ENCODE peak calls at places on chromosomes 2 and 18, in eight cellular contexts. I is K562, P is transverse colon, S is HCT116, B is breast epithelium, M is sigmoid colon, A is stomach, V is prostate gland. W is an unnamed sample.
A peak's percentile ranks its signal among the peaks of the same experiment; 100 is the strongest.

GRCh38 chr2:164920430-164920829 is 34.9 kb downstream of the SLC38A11 start:
- DNase-seq in I (no peak), P (no peak), S (no peak), B (no peak), M (no peak), A (no peak), V (no peak), W (no peak)

GRCh38 chr2:43458002-43458628 is 137.7 kb downstream of the THADA start:
- DNase-seq in I (no peak), P (no peak), S (no peak), B (no peak), M (no peak), A (no peak), V (no peak), W (no peak)

GRCh38 chr2:9910699-9911098 is 40.8 kb upstream of the GRHL1 start:
- DNase-seq in I (no peak), P (no peak), S (no peak), B (no peak), M (no peak), A (no peak), V (no peak), W (no peak)

GRCh38 chr18:23400918-23401317 is 52.2 kb upstream of the RIOK3 start:
- DNase-seq in I (no peak), P (no peak), S (no peak), B (no peak), M (no peak), A (no peak), V (no peak), W (no peak)

GRCh38 chr2:45944075-45944474 is 292.6 kb downstream of the PRKCE start:
- DNase-seq in I (no peak), P (no peak), S (peak; percentile 80), B (no peak), M (no peak), A (no peak), V (no peak), W (no peak)

GRCh38 chr2:38218583-38218982 is 142.6 kb upstream of the CYP1B1 start:
- DNase-seq in I (no peak), P (no peak), S (no peak), B (no peak), M (peak; percentile 88), A (no peak), V (no peak), W (no peak)

GRCh38 chr2:76953733-76954347 is 568.3 kb downstream of the LRRTM4 start:
- DNase-seq in I (peak; percentile 5), P (peak; percentile 10), S (no peak), B (no peak), M (no peak), A (no peak), V (peak; percentile 35), W (no peak)

GRCh38 chr18:6543330-6543908 is 128.7 kb upstream of the L3MBTL4 start:
- DNase-seq in I (peak; percentile 19), P (no peak), S (no peak), B (no peak), M (no peak), A (no peak), V (no peak), W (no peak)

GRCh38 chr2:113178891-113179290 is 5.1 kb downstream of the PSD4 start:
- DNase-seq in I (no peak), P (no peak), S (no peak), B (no peak), M (no peak), A (no peak), V (no peak), W (no peak)

GRCh38 chr2:162490052-162490717 is 146.3 kb downstream of the GCA start:
- DNase-seq in I (no peak), P (no peak), S (no peak), B (no peak), M (no peak), A (no peak), V (no peak), W (no peak)

DNA sequence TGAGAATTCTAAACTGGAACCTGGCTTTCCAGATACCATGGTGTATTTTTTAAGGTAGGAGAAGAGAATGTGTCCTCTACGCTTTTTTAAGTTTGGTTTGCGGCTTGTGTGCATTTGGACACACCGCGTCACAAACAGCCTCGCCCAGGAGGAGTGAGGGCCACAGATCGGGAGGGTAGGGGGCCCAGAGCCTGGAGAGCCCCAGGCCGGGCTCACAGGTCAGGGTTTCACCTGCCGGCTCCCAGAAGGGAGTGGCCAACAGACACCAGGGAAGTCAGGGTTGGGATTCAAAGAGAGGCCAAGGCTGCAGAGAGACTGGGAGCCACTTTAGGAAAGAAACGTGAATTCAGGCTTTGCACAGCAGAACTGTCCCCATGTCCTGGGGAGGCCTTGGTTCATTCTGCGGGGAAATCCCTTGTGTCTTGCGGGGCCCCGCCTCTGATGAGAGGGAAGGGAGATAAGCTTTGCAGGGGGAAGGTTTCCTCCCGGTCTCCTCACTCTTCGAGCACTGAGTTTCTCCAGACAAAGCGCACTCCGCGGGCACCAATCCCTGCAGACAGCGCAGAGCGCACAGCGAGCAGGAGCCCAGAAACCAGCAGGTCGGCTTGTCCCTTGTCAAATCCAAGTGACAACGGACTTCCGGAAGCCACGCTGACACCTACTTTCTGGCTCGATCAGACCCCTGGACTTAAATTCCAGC is 2.0 kb upstream of the TUBB6 start:
- DNase-seq in I (no peak), P (no peak), S (no peak), B (no peak), M (no peak), A (no peak), V (no peak), W (no peak)
- H3K4me3 ChIP-seq in I (no peak overlapping the region), P (no peak overlapping the region), S (no peak overlapping the region), B (no peak overlapping the region), M (peak overlapping the region; percentile 92), A (no peak overlapping the region), V (no peak overlapping the region), W (no peak overlapping the region)

DNA sequence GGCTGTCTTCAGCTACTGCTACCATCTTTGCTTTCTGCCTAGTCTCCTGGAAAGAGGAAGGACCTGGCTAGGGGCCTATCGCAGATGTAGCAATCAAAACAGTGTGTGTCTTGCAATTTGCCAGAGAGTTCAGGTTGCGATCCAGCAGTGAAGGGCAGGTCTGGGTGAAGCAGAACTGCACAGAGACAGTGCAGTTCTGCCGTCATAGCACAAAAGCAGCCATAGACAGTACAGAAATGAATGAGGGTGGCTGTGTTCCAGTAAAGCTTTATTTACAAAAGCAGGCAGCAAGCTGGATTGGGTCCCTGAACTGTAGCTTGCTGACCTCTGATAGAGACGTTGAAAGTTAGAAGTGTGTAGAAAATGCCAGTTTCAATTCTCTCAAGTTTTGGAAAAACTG is 186.7 kb downstream of the LTBP1 start:
- DNase-seq in I (no peak), P (no peak), S (no peak), B (no peak), M (peak; percentile 71), A (no peak), V (no peak), W (no peak)
- TF ChIP-seq POLR2AphosphoS5 in I (no peak), P (no peak), S (no peak), B (no peak), M (peak; percentile 45), A (no peak), V (no peak), W (no peak)

GRCh38 chr2:139791330-139791729 is 1011.1 kb upstream of the NXPH2 start:
- DNase-seq in I (no peak), P (no peak), S (no peak), B (no peak), M (no peak), A (no peak), V (no peak), W (no peak)

GRCh38 chr2:139790807-139791206 is 1010.6 kb upstream of the NXPH2 start:
- DNase-seq in I (no peak), P (no peak), S (peak; percentile 29), B (no peak), M (no peak), A (no peak), V (no peak), W (no peak)
- TF ChIP-seq CTCF in I (no peak), P (no peak), S (peak; percentile 44), B (no peak), M (no peak), A (peak; percentile 12), V (no peak), W (no peak)

DNA sequence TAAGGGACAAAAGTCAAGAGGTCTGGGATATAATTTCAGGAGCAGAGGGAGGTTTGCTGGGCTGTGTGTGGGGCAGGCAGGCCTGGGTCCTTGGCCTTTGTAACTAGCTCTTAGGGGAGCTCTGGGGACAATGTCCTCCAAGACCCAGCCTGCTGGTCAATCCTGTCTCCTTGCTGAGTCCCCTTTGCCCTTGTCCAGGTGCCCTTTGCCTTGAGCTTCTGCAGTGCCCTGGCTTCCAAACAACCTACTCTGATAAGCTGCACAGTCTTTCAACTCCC is 30.0 kb upstream of the REEP1 start:
- DNase-seq in I (no peak), P (no peak), S (no peak), B (no peak), M (no peak), A (no peak), V (no peak), W (no peak)
- H3K4me3 ChIP-seq in I (no peak overlapping the region), P (no peak overlapping the region), S (no peak overlapping the region), B (no peak overlapping the region), M (no peak overlapping the region), A (no peak overlapping the region), V (no peak overlapping the region), W (no peak overlapping the region)

GRCh38 chr2:221429741-221430491 is 142.2 kb downstream of the EPHA4 start:
- DNase-seq in I (no peak), P (peak; percentile 19), S (no peak), B (peak; percentile 59), M (peak; percentile 88), A (peak; percentile 43), V (peak; percentile 79), W (no peak)
- TF ChIP-seq POLR2AphosphoS5 in I (no peak), P (no peak), S (no peak), B (no peak), M (peak; percentile 51), A (no peak), V (peak; percentile 55), W (no peak)